ENCODE peak calls at places on chromosomes 11 and 22, in nine cellular contexts. One of them, this sample, is unnamed. For H3K36me3 and H3K9me3, the result is how much of the 10 kb centered on the place peaks cover.

GRCh38 chr11:126930100-126930841 is 70.3 kb downstream of the KIRREL3 start:
- DNase-seq in tibial nerve: no peak
- DNase-seq in mammary epithelial cell: no peak
- DNase-seq in esophagus squamous epithelium: no peak
- DNase-seq in HepG2: no peak
- DNase-seq in neural progenitor cell: no peak
- DNase-seq in upper lobe of right lung: no peak
- DNase-seq in HCT116: no peak
- DNase-seq in tibial artery: no peak
- DNase-seq in this sample: no peak

GRCh38 chr11:48001438-48002021 is 21.2 kb downstream of the PTPRJ start:
- DNase-seq in tibial nerve: no peak
- DNase-seq in mammary epithelial cell: no peak
- DNase-seq in esophagus squamous epithelium: no peak
- DNase-seq in HepG2: no peak
- DNase-seq in neural progenitor cell: no peak
- DNase-seq in upper lobe of right lung: no peak
- DNase-seq in HCT116: no peak
- DNase-seq in tibial artery: no peak
- DNase-seq in this sample: no peak

GRCh38 chr22:29343313-29343805 is 27.9 kb upstream of the RASL10A start:
- DNase-seq in tibial nerve: no peak
- DNase-seq in mammary epithelial cell: no peak
- DNase-seq in esophagus squamous epithelium: no peak
- DNase-seq in HepG2: no peak
- DNase-seq in neural progenitor cell: peak
- DNase-seq in upper lobe of right lung: peak
- DNase-seq in HCT116: no peak
- DNase-seq in tibial artery: no peak
- DNase-seq in this sample: no peak

GRCh38 chr11:119671048-119671447 is 58.0 kb downstream of the NECTIN1 start:
- DNase-seq in tibial nerve: peak
- DNase-seq in mammary epithelial cell: no peak
- DNase-seq in esophagus squamous epithelium: no peak
- DNase-seq in HepG2: no peak
- DNase-seq in neural progenitor cell: no peak
- DNase-seq in upper lobe of right lung: no peak
- DNase-seq in HCT116: no peak
- DNase-seq in tibial artery: peak
- DNase-seq in this sample: no peak

GRCh38 chr11:105609832-105610781 is at the start of gene GRIA4:
- DNase-seq in tibial nerve: peak
- DNase-seq in mammary epithelial cell: no peak
- DNase-seq in esophagus squamous epithelium: no peak
- DNase-seq in HepG2: no peak
- DNase-seq in neural progenitor cell: peak
- DNase-seq in upper lobe of right lung: peak
- DNase-seq in HCT116: no peak
- DNase-seq in tibial artery: peak
- DNase-seq in this sample: no peak

GRCh38 chr11:108340958-108341357 is 118.1 kb downstream of the ATM start:
- DNase-seq in tibial nerve: no peak
- DNase-seq in mammary epithelial cell: peak
- DNase-seq in esophagus squamous epithelium: no peak
- DNase-seq in HepG2: peak
- DNase-seq in neural progenitor cell: no peak
- DNase-seq in upper lobe of right lung: no peak
- DNase-seq in HCT116: peak
- DNase-seq in tibial artery: no peak
- DNase-seq in this sample: no peak

GRCh38 chr22:48838846-48839730 is 988.6 kb downstream of the BRD1 start:
- DNase-seq in tibial nerve: no peak
- DNase-seq in mammary epithelial cell: no peak
- DNase-seq in esophagus squamous epithelium: no peak
- DNase-seq in HepG2: no peak
- DNase-seq in neural progenitor cell: no peak
- DNase-seq in upper lobe of right lung: peak
- DNase-seq in HCT116: no peak
- DNase-seq in tibial artery: no peak
- DNase-seq in this sample: no peak

GRCh38 chr11:6251120-6251733 is 8.4 kb upstream of the CCKBR start:
- DNase-seq in tibial nerve: peak
- DNase-seq in mammary epithelial cell: peak
- DNase-seq in esophagus squamous epithelium: no peak
- DNase-seq in HepG2: peak
- DNase-seq in neural progenitor cell: peak
- DNase-seq in upper lobe of right lung: peak
- DNase-seq in HCT116: peak
- DNase-seq in tibial artery: peak
- DNase-seq in this sample: peak

GRCh38 chr22:50738649-50739227 is 734 bp downstream of the ACR start:
- DNase-seq in tibial nerve: peak
- DNase-seq in mammary epithelial cell: no peak
- DNase-seq in esophagus squamous epithelium: no peak
- DNase-seq in HepG2: no peak
- DNase-seq in neural progenitor cell: no peak
- DNase-seq in upper lobe of right lung: peak
- DNase-seq in HCT116: no peak
- DNase-seq in tibial artery: no peak
- DNase-seq in this sample: no peak

DNA sequence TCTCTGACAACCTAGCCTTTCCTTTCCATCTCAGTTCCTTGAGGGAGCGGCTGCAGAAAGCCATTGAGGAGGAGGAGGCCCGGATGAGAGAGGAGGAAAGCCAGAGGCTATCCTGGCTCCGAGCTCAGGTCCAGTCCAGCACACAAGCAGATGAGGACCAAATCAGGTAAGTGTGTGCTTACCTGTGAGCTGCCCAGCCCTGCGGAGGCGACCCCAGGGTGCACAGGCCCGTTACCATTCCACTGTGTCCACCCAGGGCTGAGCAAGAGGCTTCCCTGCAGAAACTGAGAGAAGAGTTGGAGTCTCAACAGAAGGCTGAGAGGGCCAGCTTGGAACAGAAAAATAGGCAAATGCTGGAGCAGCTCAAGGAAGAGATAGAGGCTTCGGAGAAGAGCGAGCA is 63.1 kb downstream of the CEP164 start:
- DNase-seq in tibial nerve: no peak
- DNase-seq in mammary epithelial cell: no peak
- DNase-seq in esophagus squamous epithelium: no peak
- DNase-seq in HepG2: no peak
- DNase-seq in neural progenitor cell: no peak
- DNase-seq in upper lobe of right lung: no peak
- DNase-seq in HCT116: no peak
- DNase-seq in tibial artery: no peak
- DNase-seq in this sample: no peak
- H3K36me3 ChIP-seq in tibial nerve: under half
- H3K36me3 ChIP-seq in mammary epithelial cell: under half
- H3K36me3 ChIP-seq in esophagus squamous epithelium: under half
- H3K36me3 ChIP-seq in HepG2: under half
- H3K36me3 ChIP-seq in neural progenitor cell: under half
- H3K36me3 ChIP-seq in upper lobe of right lung: half or more
- H3K36me3 ChIP-seq in HCT116: under half
- H3K36me3 ChIP-seq in tibial artery: half or more
- H3K36me3 ChIP-seq in this sample: under half

GRCh38 chr22:11616811-11617210 is 3911.2 kb upstream of the OR11H1 start:
- DNase-seq in tibial nerve: no peak
- DNase-seq in mammary epithelial cell: no peak
- DNase-seq in esophagus squamous epithelium: no peak
- DNase-seq in HepG2: no peak
- DNase-seq in neural progenitor cell: no peak
- DNase-seq in upper lobe of right lung: no peak
- DNase-seq in HCT116: no peak
- DNase-seq in tibial artery: no peak
- DNase-seq in this sample: no peak
- H3K9me3 ChIP-seq in tibial nerve: under half
- H3K9me3 ChIP-seq in mammary epithelial cell: half or more
- H3K9me3 ChIP-seq in esophagus squamous epithelium: under half
- H3K9me3 ChIP-seq in HepG2: half or more
- H3K9me3 ChIP-seq in neural progenitor cell: half or more
- H3K9me3 ChIP-seq in upper lobe of right lung: under half
- H3K9me3 ChIP-seq in HCT116: under half
- H3K9me3 ChIP-seq in tibial artery: under half
- H3K9me3 ChIP-seq in this sample: under half

DNA sequence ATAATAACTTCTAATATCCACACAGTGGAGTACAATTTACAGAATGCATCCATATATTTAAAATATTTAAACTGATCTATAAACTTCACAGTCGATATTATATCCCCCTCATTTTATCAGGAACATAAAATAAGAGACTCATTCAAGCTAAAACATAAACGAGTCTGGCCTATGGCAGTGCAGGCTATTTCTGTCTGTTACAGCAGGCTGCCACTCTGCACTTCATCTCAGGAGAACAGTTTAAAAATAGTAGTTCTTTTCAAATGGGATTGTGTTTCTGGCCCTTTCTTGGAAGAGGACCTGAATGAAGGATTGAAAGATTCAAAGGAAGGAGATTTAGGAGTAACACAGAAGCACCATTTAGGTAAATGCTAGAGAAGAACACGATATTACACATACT is 915.7 kb downstream of the NTM start:
- DNase-seq in tibial nerve: no peak
- DNase-seq in mammary epithelial cell: no peak
- DNase-seq in esophagus squamous epithelium: no peak
- DNase-seq in HepG2: no peak
- DNase-seq in neural progenitor cell: no peak
- DNase-seq in upper lobe of right lung: no peak
- DNase-seq in HCT116: no peak
- DNase-seq in tibial artery: no peak
- DNase-seq in this sample: no peak
- H3K27ac ChIP-seq in tibial nerve: no peak
- H3K27ac ChIP-seq in mammary epithelial cell: no peak
- H3K27ac ChIP-seq in esophagus squamous epithelium: no peak
- H3K27ac ChIP-seq in HepG2: no peak
- H3K27ac ChIP-seq in neural progenitor cell: no peak
- H3K27ac ChIP-seq in upper lobe of right lung: no peak
- H3K27ac ChIP-seq in HCT116: no peak
- H3K27ac ChIP-seq in tibial artery: no peak
- H3K27ac ChIP-seq in this sample: no peak

GRCh38 chr11:68929706-68930605 is 26.3 kb downstream of the IGHMBP2 start:
- DNase-seq in tibial nerve: no peak
- DNase-seq in mammary epithelial cell: no peak
- DNase-seq in esophagus squamous epithelium: no peak
- DNase-seq in HepG2: no peak
- DNase-seq in neural progenitor cell: no peak
- DNase-seq in upper lobe of right lung: no peak
- DNase-seq in HCT116: no peak
- DNase-seq in tibial artery: no peak
- DNase-seq in this sample: no peak

GRCh38 chr11:68927280-68928107 is 23.8 kb downstream of the IGHMBP2 start:
- DNase-seq in tibial nerve: no peak
- DNase-seq in mammary epithelial cell: no peak
- DNase-seq in esophagus squamous epithelium: no peak
- DNase-seq in HepG2: no peak
- DNase-seq in neural progenitor cell: no peak
- DNase-seq in upper lobe of right lung: peak
- DNase-seq in HCT116: no peak
- DNase-seq in tibial artery: no peak
- DNase-seq in this sample: no peak

GRCh38 chr11:68929135-68929534 is 25.4 kb downstream of the IGHMBP2 start:
- DNase-seq in tibial nerve: no peak
- DNase-seq in mammary epithelial cell: no peak
- DNase-seq in esophagus squamous epithelium: no peak
- DNase-seq in HepG2: no peak
- DNase-seq in neural progenitor cell: no peak
- DNase-seq in upper lobe of right lung: no peak
- DNase-seq in HCT116: no peak
- DNase-seq in tibial artery: no peak
- DNase-seq in this sample: no peak

GRCh38 chr11:68928108-68928429 is 24.4 kb downstream of the IGHMBP2 start:
- DNase-seq in tibial nerve: no peak
- DNase-seq in mammary epithelial cell: no peak
- DNase-seq in esophagus squamous epithelium: no peak
- DNase-seq in HepG2: no peak
- DNase-seq in neural progenitor cell: no peak
- DNase-seq in upper lobe of right lung: no peak
- DNase-seq in HCT116: no peak
- DNase-seq in tibial artery: no peak
- DNase-seq in this sample: no peak

DNA sequence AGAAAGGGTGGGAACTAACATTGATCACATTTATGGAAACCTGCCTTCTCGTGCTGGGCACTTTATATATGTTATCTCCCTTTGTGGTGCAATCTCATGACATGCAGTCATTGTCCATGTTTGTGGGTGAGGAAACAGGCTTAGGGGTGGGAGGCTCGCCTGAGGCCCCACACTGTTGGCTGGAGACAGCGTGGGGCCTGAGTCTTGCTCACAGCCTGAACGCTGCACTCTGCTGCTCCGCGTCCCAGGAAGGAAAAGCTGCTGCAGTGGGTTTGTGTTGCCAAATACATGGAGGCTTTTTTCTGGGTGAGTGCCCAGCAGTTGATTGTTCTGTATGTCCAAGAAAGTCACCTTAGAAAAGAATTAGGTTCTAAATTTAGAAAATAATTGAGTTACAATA is 24.8 kb downstream of the IGHMBP2 start:
- DNase-seq in tibial nerve: no peak
- DNase-seq in mammary epithelial cell: no peak
- DNase-seq in esophagus squamous epithelium: no peak
- DNase-seq in HepG2: no peak
- DNase-seq in neural progenitor cell: no peak
- DNase-seq in upper lobe of right lung: no peak
- DNase-seq in HCT116: no peak
- DNase-seq in tibial artery: no peak
- DNase-seq in this sample: no peak
- H3K36me3 ChIP-seq in tibial nerve: under half
- H3K36me3 ChIP-seq in mammary epithelial cell: under half
- H3K36me3 ChIP-seq in esophagus squamous epithelium: under half
- H3K36me3 ChIP-seq in HepG2: under half
- H3K36me3 ChIP-seq in neural progenitor cell: under half
- H3K36me3 ChIP-seq in upper lobe of right lung: half or more
- H3K36me3 ChIP-seq in HCT116: under half
- H3K36me3 ChIP-seq in tibial artery: under half
- H3K36me3 ChIP-seq in this sample: under half

DNA sequence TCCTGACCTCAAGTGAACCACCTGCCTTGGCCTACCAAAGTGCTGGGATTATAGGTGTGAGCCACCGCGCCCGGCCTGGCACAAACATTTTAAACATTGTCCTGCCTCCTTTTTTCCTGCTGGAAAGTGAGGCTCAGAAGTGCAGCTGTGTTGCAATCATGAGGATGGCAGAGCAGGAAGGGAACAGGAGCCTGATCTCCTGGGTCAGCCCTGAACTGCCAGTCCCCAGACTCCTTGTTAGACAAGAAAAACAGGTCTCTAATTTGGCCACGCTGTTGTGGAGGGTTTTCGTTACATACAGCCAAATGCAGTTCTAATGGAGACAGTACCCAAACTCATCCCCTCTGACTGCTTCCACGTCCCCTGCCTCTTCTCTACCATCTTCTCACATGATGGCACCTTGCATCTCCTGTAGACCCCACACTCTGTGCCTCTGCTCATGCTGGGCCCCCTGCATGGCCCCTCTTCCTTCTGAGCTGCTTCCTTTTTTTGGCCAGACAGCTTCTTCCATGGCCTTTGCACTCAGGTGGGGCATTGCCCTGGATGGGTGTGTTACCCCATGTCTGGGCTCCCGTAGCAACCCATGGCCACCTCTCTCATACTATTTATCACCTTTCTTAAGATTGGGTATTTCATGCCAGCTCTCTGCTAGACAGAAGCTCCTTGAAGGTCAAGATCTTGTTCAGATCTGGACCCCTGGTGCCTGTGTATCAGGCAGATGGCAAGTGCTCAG is 227.1 kb downstream of the CEP164 start:
- DNase-seq in tibial nerve: no peak
- DNase-seq in mammary epithelial cell: no peak
- DNase-seq in esophagus squamous epithelium: no peak
- DNase-seq in HepG2: no peak
- DNase-seq in neural progenitor cell: no peak
- DNase-seq in upper lobe of right lung: no peak
- DNase-seq in HCT116: no peak
- DNase-seq in tibial artery: no peak
- DNase-seq in this sample: no peak
- H3K9me3 ChIP-seq in tibial nerve: under half
- H3K9me3 ChIP-seq in mammary epithelial cell: under half
- H3K9me3 ChIP-seq in esophagus squamous epithelium: under half
- H3K9me3 ChIP-seq in HepG2: under half
- H3K9me3 ChIP-seq in neural progenitor cell: under half
- H3K9me3 ChIP-seq in upper lobe of right lung: under half
- H3K9me3 ChIP-seq in HCT116: under half
- H3K9me3 ChIP-seq in tibial artery: under half
- H3K9me3 ChIP-seq in this sample: under half

This sample was measured in iPS DF 6.9.